ENCODE peak calls at places on chromosomes 12 and 14, in eight cellular contexts. One of them, this sample, is unnamed.

GRCh38 chr14:29536886-29537511 is 390.6 kb downstream of the PRKD1 start:
- DNase-seq in HS-27A: no peak
- DNase-seq in Caki2: no peak
- DNase-seq in T1000: no peak
- DNase-seq in GM04504: no peak
- DNase-seq in fibroblast of lung: peak
- DNase-seq in B cell: no peak
- DNase-seq in iris pigment epithelial cell: peak
- DNase-seq in this sample: no peak

GRCh38 chr12:48336564-48336963 is 14.2 kb downstream of the ZNF641 start:
- DNase-seq in B cell: no peak
- DNase-seq in iris pigment epithelial cell: no peak
- DNase-seq in HS-27A: no peak
- DNase-seq in fibroblast of lung: no peak
- DNase-seq in T1000: no peak
- DNase-seq in Caki2: no peak
- DNase-seq in GM04504: no peak
- DNase-seq in this sample: no peak

GRCh38 chr12:101919447-101919846 is 42.1 kb downstream of the DRAM1 start:
- DNase-seq in B cell: no peak
- DNase-seq in fibroblast of lung: no peak
- DNase-seq in GM04504: no peak
- DNase-seq in iris pigment epithelial cell: no peak
- DNase-seq in HS-27A: no peak
- DNase-seq in T1000: no peak
- DNase-seq in Caki2: no peak
- DNase-seq in this sample: no peak

GRCh38 chr12:30988086-30988485 is 61.5 kb downstream of the TSPAN11 start:
- DNase-seq in HS-27A: no peak
- DNase-seq in GM04504: no peak
- DNase-seq in B cell: no peak
- DNase-seq in iris pigment epithelial cell: no peak
- DNase-seq in Caki2: no peak
- DNase-seq in fibroblast of lung: no peak
- DNase-seq in T1000: no peak
- DNase-seq in this sample: no peak

GRCh38 chr14:96390965-96391292 is 999 bp upstream of the AK7 start:
- DNase-seq in iris pigment epithelial cell: no peak
- DNase-seq in HS-27A: no peak
- DNase-seq in T1000: no peak
- DNase-seq in fibroblast of lung: peak
- DNase-seq in Caki2: no peak
- DNase-seq in GM04504: no peak
- DNase-seq in B cell: no peak
- DNase-seq in this sample: no peak

GRCh38 chr14:84312551-84312950 is 1217.4 kb upstream of the FLRT2 start:
- DNase-seq in GM04504: no peak
- DNase-seq in B cell: no peak
- DNase-seq in fibroblast of lung: no peak
- DNase-seq in iris pigment epithelial cell: no peak
- DNase-seq in Caki2: no peak
- DNase-seq in HS-27A: no peak
- DNase-seq in T1000: no peak
- DNase-seq in this sample: no peak

GRCh38 chr12:117377758-117378157 is 16.3 kb upstream of the NOS1 start:
- DNase-seq in iris pigment epithelial cell: no peak
- DNase-seq in fibroblast of lung: no peak
- DNase-seq in GM04504: no peak
- DNase-seq in T1000: no peak
- DNase-seq in Caki2: peak
- DNase-seq in HS-27A: no peak
- DNase-seq in B cell: no peak
- DNase-seq in this sample: no peak

GRCh38 chr14:56422703-56423213 is 156.8 kb upstream of the TMEM260 start:
- DNase-seq in Caki2: peak
- DNase-seq in GM04504: peak
- DNase-seq in HS-27A: peak
- DNase-seq in T1000: no peak
- DNase-seq in fibroblast of lung: peak
- DNase-seq in B cell: peak
- DNase-seq in iris pigment epithelial cell: peak
- DNase-seq in this sample: peak

GRCh38 chr12:109291531-109292341 is 17.3 kb downstream of the FOXN4 start:
- DNase-seq in T1000: no peak
- DNase-seq in Caki2: peak
- DNase-seq in fibroblast of lung: peak
- DNase-seq in GM04504: peak
- DNase-seq in HS-27A: no peak
- DNase-seq in B cell: no peak
- DNase-seq in iris pigment epithelial cell: peak
- DNase-seq in this sample: no peak

GRCh38 chr12:69107541-69107940 is 131.8 kb upstream of the CPSF6 start:
- DNase-seq in GM04504: no peak
- DNase-seq in T1000: no peak
- DNase-seq in iris pigment epithelial cell: no peak
- DNase-seq in HS-27A: no peak
- DNase-seq in B cell: no peak
- DNase-seq in Caki2: no peak
- DNase-seq in fibroblast of lung: peak
- DNase-seq in this sample: no peak

GRCh38 chr12:123026094-123026853 is 45.8 kb downstream of the ARL6IP4 start:
- DNase-seq in T1000: no peak
- DNase-seq in B cell: no peak
- DNase-seq in Caki2: no peak
- DNase-seq in iris pigment epithelial cell: no peak
- DNase-seq in HS-27A: no peak
- DNase-seq in GM04504: no peak
- DNase-seq in fibroblast of lung: no peak
- DNase-seq in this sample: no peak

GRCh38 chr12:51819851-51820720 is 28.4 kb downstream of the FIGNL2 start:
- DNase-seq in T1000: no peak
- DNase-seq in fibroblast of lung: peak
- DNase-seq in Caki2: no peak
- DNase-seq in iris pigment epithelial cell: no peak
- DNase-seq in B cell: no peak
- DNase-seq in GM04504: no peak
- DNase-seq in HS-27A: no peak
- DNase-seq in this sample: no peak

GRCh38 chr12:14366211-14366762 is 805 bp downstream of the ATF7IP start:
- DNase-seq in HS-27A: peak
- DNase-seq in B cell: no peak
- DNase-seq in GM04504: no peak
- DNase-seq in T1000: no peak
- DNase-seq in fibroblast of lung: no peak
- DNase-seq in iris pigment epithelial cell: peak
- DNase-seq in Caki2: no peak
- DNase-seq in this sample: no peak

GRCh38 chr14:52175982-52176502 is 91.5 kb upstream of the PTGDR start:
- DNase-seq in GM04504: no peak
- DNase-seq in Caki2: no peak
- DNase-seq in HS-27A: no peak
- DNase-seq in iris pigment epithelial cell: no peak
- DNase-seq in B cell: peak
- DNase-seq in fibroblast of lung: no peak
- DNase-seq in T1000: no peak
- DNase-seq in this sample: no peak

GRCh38 chr14:100076133-100076532 is 10.9 kb downstream of the EVL start:
- DNase-seq in HS-27A: no peak
- DNase-seq in T1000: peak
- DNase-seq in B cell: no peak
- DNase-seq in fibroblast of lung: peak
- DNase-seq in GM04504: no peak
- DNase-seq in Caki2: no peak
- DNase-seq in iris pigment epithelial cell: peak
- DNase-seq in this sample: peak

GRCh38 chr14:79947440-79947839 is 263.9 kb downstream of the DIO2 start:
- DNase-seq in iris pigment epithelial cell: no peak
- DNase-seq in fibroblast of lung: no peak
- DNase-seq in GM04504: no peak
- DNase-seq in T1000: no peak
- DNase-seq in HS-27A: no peak
- DNase-seq in B cell: no peak
- DNase-seq in Caki2: no peak
- DNase-seq in this sample: no peak

GRCh38 chr14:54106802-54107377 is 150.3 kb upstream of the BMP4 start:
- DNase-seq in B cell: no peak
- DNase-seq in Caki2: no peak
- DNase-seq in HS-27A: peak
- DNase-seq in fibroblast of lung: no peak
- DNase-seq in T1000: no peak
- DNase-seq in GM04504: no peak
- DNase-seq in iris pigment epithelial cell: no peak
- DNase-seq in this sample: no peak

GRCh38 chr14:61460853-61461611 is 139.7 kb downstream of the PRKCH start:
- DNase-seq in iris pigment epithelial cell: peak
- DNase-seq in GM04504: no peak
- DNase-seq in B cell: no peak
- DNase-seq in HS-27A: no peak
- DNase-seq in Caki2: peak
- DNase-seq in fibroblast of lung: no peak
- DNase-seq in T1000: no peak
- DNase-seq in this sample: no peak

GRCh38 chr14:51094282-51094821 is 553 bp downstream of the TRIM9 start:
- DNase-seq in GM04504: no peak
- DNase-seq in T1000: no peak
- DNase-seq in B cell: no peak
- DNase-seq in HS-27A: no peak
- DNase-seq in iris pigment epithelial cell: peak
- DNase-seq in Caki2: peak
- DNase-seq in fibroblast of lung: peak
- DNase-seq in this sample: peak

GRCh38 chr14:32509632-32510187 is 180.6 kb downstream of the AKAP6 start:
- DNase-seq in T1000: peak
- DNase-seq in iris pigment epithelial cell: peak
- DNase-seq in Caki2: peak
- DNase-seq in fibroblast of lung: peak
- DNase-seq in B cell: no peak
- DNase-seq in GM04504: peak
- DNase-seq in HS-27A: peak
- DNase-seq in this sample: no peak

GRCh38 chr12:6465467-6466183 is 4.9 kb downstream of the VAMP1 start:
- DNase-seq in T1000: peak
- DNase-seq in GM04504: peak
- DNase-seq in fibroblast of lung: peak
- DNase-seq in B cell: peak
- DNase-seq in Caki2: peak
- DNase-seq in iris pigment epithelial cell: peak
- DNase-seq in HS-27A: peak
- DNase-seq in this sample: no peak

GRCh38 chr12:30440826-30441602 is 254.7 kb downstream of the IPO8 start:
- DNase-seq in B cell: no peak
- DNase-seq in GM04504: no peak
- DNase-seq in Caki2: no peak
- DNase-seq in HS-27A: no peak
- DNase-seq in T1000: no peak
- DNase-seq in iris pigment epithelial cell: peak
- DNase-seq in fibroblast of lung: peak
- DNase-seq in this sample: no peak

GRCh38 chr12:5440973-5441372 is 9.1 kb downstream of the NTF3 start:
- DNase-seq in iris pigment epithelial cell: no peak
- DNase-seq in B cell: peak
- DNase-seq in T1000: no peak
- DNase-seq in Caki2: no peak
- DNase-seq in HS-27A: no peak
- DNase-seq in GM04504: no peak
- DNase-seq in fibroblast of lung: no peak
- DNase-seq in this sample: no peak

GRCh38 chr14:50030049-50030448 is 86.3 kb downstream of the VCPKMT start:
- DNase-seq in Caki2: no peak
- DNase-seq in HS-27A: no peak
- DNase-seq in T1000: no peak
- DNase-seq in iris pigment epithelial cell: no peak
- DNase-seq in GM04504: no peak
- DNase-seq in fibroblast of lung: no peak
- DNase-seq in B cell: no peak
- DNase-seq in this sample: no peak

GRCh38 chr12:69879007-69879960 is 54.3 kb downstream of the MYRFL start:
- DNase-seq in T1000: peak
- DNase-seq in fibroblast of lung: peak
- DNase-seq in Caki2: peak
- DNase-seq in iris pigment epithelial cell: peak
- DNase-seq in GM04504: peak
- DNase-seq in B cell: peak
- DNase-seq in HS-27A: peak
- DNase-seq in this sample: peak

GRCh38 chr12:87660987-87661769 is 368.0 kb downstream of the C12orf50 start:
- DNase-seq in HS-27A: no peak
- DNase-seq in B cell: no peak
- DNase-seq in iris pigment epithelial cell: no peak
- DNase-seq in Caki2: no peak
- DNase-seq in GM04504: no peak
- DNase-seq in fibroblast of lung: peak
- DNase-seq in T1000: no peak
- DNase-seq in this sample: no peak

GRCh38 chr14:34465069-34465859 is 3.2 kb upstream of the SPTSSA start:
- DNase-seq in iris pigment epithelial cell: peak
- DNase-seq in HS-27A: no peak
- DNase-seq in B cell: no peak
- DNase-seq in GM04504: no peak
- DNase-seq in Caki2: peak
- DNase-seq in T1000: no peak
- DNase-seq in fibroblast of lung: peak
- DNase-seq in this sample: no peak

GRCh38 chr12:110936367-110937103 is 16.2 kb upstream of the MYL2 start:
- DNase-seq in GM04504: no peak
- DNase-seq in fibroblast of lung: no peak
- DNase-seq in Caki2: no peak
- DNase-seq in B cell: no peak
- DNase-seq in HS-27A: no peak
- DNase-seq in T1000: no peak
- DNase-seq in iris pigment epithelial cell: no peak
- DNase-seq in this sample: no peak

GRCh38 chr12:92034858-92035401 is 110.7 kb downstream of the BTG1 start:
- DNase-seq in T1000: peak
- DNase-seq in Caki2: peak
- DNase-seq in fibroblast of lung: peak
- DNase-seq in iris pigment epithelial cell: peak
- DNase-seq in HS-27A: no peak
- DNase-seq in B cell: peak
- DNase-seq in GM04504: peak
- DNase-seq in this sample: peak

GRCh38 chr12:66409195-66409871 is 107.0 kb downstream of the HELB start:
- DNase-seq in B cell: peak
- DNase-seq in fibroblast of lung: peak
- DNase-seq in GM04504: peak
- DNase-seq in Caki2: peak
- DNase-seq in HS-27A: peak
- DNase-seq in T1000: no peak
- DNase-seq in iris pigment epithelial cell: peak
- DNase-seq in this sample: no peak

GRCh38 chr12:76555226-76555767 is 4.3 kb downstream of the OSBPL8 start:
- DNase-seq in B cell: no peak
- DNase-seq in iris pigment epithelial cell: no peak
- DNase-seq in T1000: no peak
- DNase-seq in fibroblast of lung: peak
- DNase-seq in GM04504: no peak
- DNase-seq in Caki2: no peak
- DNase-seq in HS-27A: no peak
- DNase-seq in this sample: no peak

GRCh38 chr12:115383668-115384067 is 699.7 kb upstream of the TBX3 start:
- DNase-seq in Caki2: no peak
- DNase-seq in T1000: peak
- DNase-seq in B cell: no peak
- DNase-seq in GM04504: no peak
- DNase-seq in fibroblast of lung: peak
- DNase-seq in HS-27A: no peak
- DNase-seq in iris pigment epithelial cell: peak
- DNase-seq in this sample: no peak

GRCh38 chr14:22671622-22672021 is 27.5 kb upstream of the OR6J1 start:
- DNase-seq in HS-27A: no peak
- DNase-seq in T1000: no peak
- DNase-seq in Caki2: no peak
- DNase-seq in B cell: no peak
- DNase-seq in iris pigment epithelial cell: no peak
- DNase-seq in GM04504: no peak
- DNase-seq in fibroblast of lung: no peak
- DNase-seq in this sample: no peak

GRCh38 chr12:57243521-57244305 is 7.3 kb downstream of the STAC3 start:
- DNase-seq in B cell: peak
- DNase-seq in T1000: peak
- DNase-seq in HS-27A: no peak
- DNase-seq in GM04504: no peak
- DNase-seq in iris pigment epithelial cell: peak
- DNase-seq in Caki2: peak
- DNase-seq in fibroblast of lung: peak
- DNase-seq in this sample: peak

This sample was measured in GM13976.